ENCODE peak calls at places on chromosomes 4 and X, in four cellular contexts. C is A549, R is GM12878, X is HepG2. F is an unnamed sample.
A peak's percentile ranks its signal among the peaks of the same experiment; 100 is the strongest.

GRCh38 chr4:7487464-7487863 is 52.7 kb upstream of the PSAPL1 start:
- DNase-seq in C (no peak), R (no peak), X (no peak), F (peak; percentile 47)

GRCh38 chr4:183458005-183458404 is 13.6 kb downstream of the CDKN2AIP start:
- DNase-seq in C (no peak), R (no peak), X (no peak), F (no peak)

GRCh38 chrX:135086197-135086854 is 34.0 kb downstream of the ETDB start:
- DNase-seq in C (peak; percentile 66), R (peak; percentile 15), X (peak; percentile 39), F (peak; percentile 54)

GRCh38 chrX:24100713-24101112 is 46.0 kb downstream of the EIF2S3 start:
- DNase-seq in C (no peak), R (no peak), X (no peak), F (no peak)

GRCh38 chr4:2745516-2745915 is 10.6 kb downstream of the TNIP2 start:
- DNase-seq in C (no peak), R (no peak), X (no peak), F (no peak)

GRCh38 chrX:12987340-12987739 is 12.4 kb downstream of the TMSB4X start:
- DNase-seq in C (no peak), R (no peak), X (no peak), F (no peak)

GRCh38 chrX:10103023-10103422 is 53.8 kb upstream of the CLCN4 start:
- DNase-seq in C (no peak), R (no peak), X (no peak), F (no peak)

GRCh38 chr4:113447695-113448265 is 313.8 kb downstream of the CAMK2D start:
- DNase-seq in C (no peak), R (no peak), X (no peak), F (no peak)

DNA sequence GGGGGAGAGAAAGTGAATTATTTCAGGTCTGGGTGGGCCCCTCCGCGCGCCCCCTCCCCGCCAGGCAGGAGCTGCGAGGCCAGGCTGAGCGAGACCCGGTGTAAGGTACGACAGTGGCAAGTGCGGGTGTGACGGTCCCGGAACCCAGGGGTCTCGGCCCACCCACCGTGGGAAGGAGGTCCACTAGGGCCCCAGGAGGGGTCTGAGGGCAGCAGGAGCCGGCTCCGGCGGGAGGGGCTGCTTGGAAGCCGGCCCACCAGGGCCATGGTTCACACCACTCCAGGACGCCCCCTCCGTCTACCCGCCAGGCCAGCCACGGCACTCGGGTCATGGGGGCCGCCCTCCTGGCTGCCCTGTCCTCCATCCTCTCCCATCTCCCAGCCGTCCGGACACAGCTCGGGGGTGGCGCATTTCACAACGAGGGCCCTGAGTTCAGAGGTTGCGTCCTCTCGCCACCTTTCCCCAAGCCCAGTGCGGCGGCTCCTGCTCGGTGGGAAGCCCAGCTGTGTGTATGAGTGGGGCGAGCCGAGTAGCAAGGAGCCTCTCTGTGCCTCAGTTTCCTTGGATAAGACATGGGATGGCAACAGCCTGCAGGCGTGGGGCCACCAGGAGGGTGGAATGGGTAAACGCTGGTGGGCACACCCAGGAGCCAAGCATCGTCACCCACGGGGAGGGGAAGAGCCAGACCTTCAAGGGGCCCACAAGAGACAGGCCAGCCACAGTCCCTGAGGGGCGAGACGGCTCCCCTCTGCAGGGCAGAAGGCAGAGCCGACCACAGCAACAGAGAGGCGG is 81.3 kb downstream of the FAM53A start:
- DNase-seq in C (no peak), R (no peak), X (no peak), F (no peak)
- TF ChIP-seq PBX3 in C (no peak), R (no peak), X (no peak), F (no peak)

GRCh38 chrX:1511829-1512228 is 25.2 kb downstream of the P2RY8 start:
- DNase-seq in C (no peak), R (no peak), X (no peak), F (no peak)

GRCh38 chrX:1511150-1511549 is 25.8 kb downstream of the P2RY8 start:
- DNase-seq in C (no peak), R (no peak), X (no peak), F (no peak)

GRCh38 chrX:1502853-1503252 is 34.1 kb downstream of the P2RY8 start:
- DNase-seq in C (no peak), R (no peak), X (no peak), F (no peak)

GRCh38 chrX:1506916-1507315 is 30.1 kb downstream of the P2RY8 start:
- DNase-seq in C (no peak), R (no peak), X (no peak), F (no peak)

GRCh38 chrX:1507511-1508463 is 29.2 kb downstream of the P2RY8 start:
- DNase-seq in C (no peak), R (peak; percentile 95), X (no peak), F (no peak)
- TF ChIP-seq PBX3 in C (no peak), R (peak; percentile 21), X (no peak), F (no peak)

DNA sequence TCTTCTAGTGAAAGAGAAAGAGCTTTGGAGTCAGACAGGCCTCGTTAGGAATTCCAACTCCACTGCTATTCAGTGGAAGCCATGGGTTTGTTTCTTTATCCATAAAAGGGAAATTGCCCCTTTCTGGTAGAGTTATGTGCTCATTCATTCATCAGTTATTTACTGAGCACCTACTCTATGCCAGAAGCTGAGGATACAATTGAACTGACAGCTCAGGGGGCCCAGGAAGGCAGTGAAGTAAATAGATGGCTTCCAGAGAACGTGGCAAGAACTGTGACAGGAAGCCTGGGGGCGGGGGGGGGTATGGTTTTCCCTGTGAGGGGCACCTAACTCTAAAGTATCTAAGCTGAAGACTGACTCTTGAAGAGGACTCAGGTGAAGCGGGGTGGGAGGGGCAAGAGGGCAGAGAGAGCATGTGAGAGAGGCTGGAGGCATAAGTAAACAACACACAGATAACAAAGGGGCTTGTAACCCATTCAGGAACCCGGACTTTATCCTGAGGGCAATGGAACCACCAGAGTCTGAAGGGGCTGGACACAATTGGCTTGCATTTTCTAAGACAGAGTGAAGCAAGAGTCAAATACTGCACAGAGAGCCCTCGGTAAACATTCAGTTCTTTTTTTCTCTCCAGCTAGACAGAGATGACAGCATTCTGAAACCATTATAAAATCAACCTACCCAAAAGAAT is 20.2 kb downstream of the ANXA5 start:
- DNase-seq in C (no peak), R (no peak), X (peak; percentile 88), F (no peak)
- TF ChIP-seq PBX3 in C (no peak), R (no peak), X (no peak), F (no peak)

DNA sequence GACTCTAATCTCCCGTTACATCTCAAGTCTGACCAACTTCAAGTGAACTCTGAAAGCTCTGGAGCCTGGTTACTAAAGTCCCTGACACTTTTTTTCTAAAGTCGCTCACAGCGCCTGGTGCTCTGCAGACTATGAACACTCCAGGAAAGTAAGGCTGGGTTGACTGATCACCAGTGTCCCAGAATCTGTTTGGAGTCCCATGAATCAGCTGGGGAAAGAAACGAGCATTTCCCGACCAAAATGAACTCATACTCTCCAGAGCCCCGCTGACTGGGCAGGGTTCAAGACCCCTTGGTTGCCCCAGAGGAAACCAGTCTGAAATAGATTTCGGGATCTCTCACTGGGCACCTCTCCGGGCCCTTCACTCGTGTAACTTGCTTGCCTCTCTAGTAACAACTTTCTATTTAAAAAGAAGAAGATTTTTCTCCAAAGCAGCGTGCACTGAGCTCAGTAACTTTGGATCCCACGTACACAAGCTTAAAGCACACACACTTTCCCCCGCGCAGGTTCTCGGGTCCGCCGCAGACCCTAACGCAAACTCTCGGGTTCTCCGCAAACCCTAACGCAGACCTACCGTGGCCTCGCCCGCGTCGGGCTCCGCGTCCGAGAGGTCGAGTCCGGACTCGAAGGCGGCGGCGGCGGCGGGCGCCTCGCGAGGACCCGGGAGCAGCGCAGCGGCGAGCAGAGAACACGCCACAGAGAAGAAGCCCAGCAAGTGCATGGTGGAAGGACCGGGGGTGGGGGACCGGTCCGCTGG is 953 bp downstream of the VEGFC start:
- DNase-seq in C (peak; percentile 45), R (no peak), X (no peak), F (no peak)
- TF ChIP-seq PBX3 in C (no peak), R (no peak), X (no peak), F (no peak)

DNA sequence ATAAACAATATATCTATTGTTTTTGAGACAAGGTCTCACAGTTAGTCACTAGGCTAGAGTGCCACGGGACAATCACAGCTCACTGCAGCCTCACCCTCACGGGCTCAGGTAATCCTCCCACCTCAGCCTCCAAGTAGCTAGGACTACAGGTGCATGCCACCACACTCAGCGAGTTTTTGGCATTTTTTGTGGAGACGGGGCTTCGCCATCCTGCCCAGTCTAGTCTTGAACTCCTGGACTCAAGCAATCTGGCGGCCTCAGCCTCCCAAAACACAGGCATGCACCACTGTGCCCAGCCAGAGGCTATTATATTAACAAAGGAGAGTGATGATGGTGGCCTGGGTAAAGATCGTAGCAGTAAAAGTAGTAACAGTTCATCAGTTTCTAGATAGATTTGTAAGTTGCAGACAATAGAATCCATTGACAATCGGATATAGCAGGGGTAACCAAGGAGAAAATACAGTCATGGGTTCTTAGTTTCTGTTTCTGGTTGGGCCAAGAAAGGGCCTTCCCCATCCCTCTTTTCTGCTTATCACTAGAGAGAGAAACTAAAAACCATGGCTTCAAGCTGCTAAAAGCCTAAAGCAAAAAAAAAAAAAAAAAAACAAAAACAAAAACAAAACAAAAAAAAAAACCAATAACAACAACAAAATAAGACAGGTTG is 60.6 kb downstream of the ANXA10 start:
- DNase-seq in C (no peak), R (no peak), X (no peak), F (no peak)
- TF ChIP-seq PBX3 in C (no peak), R (no peak), X (no peak), F (no peak)

DNA sequence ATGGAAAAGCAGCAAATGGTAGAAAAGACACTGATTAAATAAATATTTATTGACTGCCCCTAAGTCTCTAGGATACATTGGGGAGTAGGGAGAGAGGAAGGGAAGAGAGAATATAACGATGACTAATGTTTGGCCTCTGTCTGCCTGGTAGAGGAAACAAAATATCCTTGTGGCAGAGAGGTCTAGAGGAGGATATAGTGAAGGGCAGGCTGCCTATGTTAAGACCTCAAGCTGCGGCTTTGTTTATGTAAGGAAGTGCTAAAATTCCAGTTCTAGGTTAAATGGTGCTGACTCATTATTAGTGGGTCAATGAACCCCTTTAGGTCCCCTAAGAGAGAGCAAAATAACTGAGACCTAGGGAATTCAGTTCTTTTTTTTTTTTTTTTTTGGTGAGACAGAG is 427.3 kb upstream of the FTHL17 start:
- DNase-seq in C (peak; percentile 2), R (no peak), X (no peak), F (no peak)
- TF ChIP-seq PBX3 in C (no peak), R (no peak), X (no peak), F (no peak)

DNA sequence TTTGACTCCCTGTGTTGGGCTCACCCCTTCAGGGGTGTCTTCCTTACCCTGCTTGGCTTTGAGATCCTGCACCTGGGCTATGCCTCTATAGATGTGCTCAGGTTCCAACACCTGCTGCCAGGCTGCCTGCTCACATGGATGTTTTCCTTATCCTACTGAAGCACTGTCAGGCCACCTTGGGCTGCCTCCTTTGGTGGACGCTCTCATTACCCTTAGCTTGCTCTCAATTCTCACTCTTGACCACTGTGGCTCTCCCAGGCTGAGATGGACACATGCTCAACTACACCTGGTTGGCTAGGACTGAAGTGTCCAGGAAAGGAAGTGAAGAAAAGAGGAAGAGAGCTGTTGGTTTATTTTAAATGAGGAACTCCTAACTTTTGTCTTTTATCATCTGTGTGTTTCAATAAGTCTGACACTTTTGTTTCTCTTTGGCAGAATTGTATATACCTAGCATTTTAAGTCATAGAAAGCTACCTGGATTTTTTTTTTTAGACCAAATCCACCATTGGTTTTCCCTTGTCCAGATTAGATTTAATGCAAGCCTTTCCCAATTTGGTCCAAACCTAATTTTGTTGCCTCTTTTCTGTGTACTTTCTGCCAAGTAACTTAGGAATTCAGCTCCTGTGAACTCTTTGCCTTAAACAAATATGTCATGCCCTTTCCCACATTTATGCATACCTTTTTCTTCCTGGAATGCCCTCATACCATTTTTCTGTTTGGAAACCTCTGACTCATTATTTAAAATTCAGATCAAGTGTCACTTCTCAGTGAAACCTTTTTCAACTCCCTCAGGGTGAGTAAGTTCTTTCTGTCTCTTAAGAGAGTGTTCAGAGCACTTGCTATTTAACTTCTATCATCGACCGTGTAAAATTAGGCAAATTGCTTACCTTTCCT is 175.9 kb downstream of the GC start:
- DNase-seq in C (peak; percentile 87), R (no peak), X (peak; percentile 70), F (no peak)
- TF ChIP-seq PBX3 in C (no peak), R (no peak), X (no peak), F (no peak)

F was measured in SK-N-SH.